ENCODE peak calls at places on chromosomes 11 and 22, in seven cellular contexts. I is A549, P is lower leg skin, R is prostate gland, L is body of pancreas, Q is K562, U is stomach. W is an unnamed sample.

GRCh38 chr11:73760066-73760679 is 701 bp downstream of the RAB6A start:
- DNase-seq in I (peak), P (peak), R (peak), L (peak), Q (peak), U (peak), W (peak)

GRCh38 chr11:3885855-3886254 is 30.4 kb downstream of the STIM1 start:
- DNase-seq in I (no peak), P (no peak), R (no peak), L (no peak), Q (no peak), U (no peak), W (no peak)

GRCh38 chr22:28116261-28116673 is 197.2 kb upstream of the PITPNB start:
- DNase-seq in I (peak), P (peak), R (peak), L (peak), Q (no peak), U (no peak), W (no peak)

GRCh38 chr11:35675901-35676610 is 13.5 kb downstream of the TRIM44 start:
- DNase-seq in I (no peak), P (no peak), R (no peak), L (no peak), Q (no peak), U (no peak), W (no peak)

GRCh38 chr11:12983331-12983730 is 25.8 kb upstream of the RASSF10 start:
- DNase-seq in I (no peak), P (no peak), R (no peak), L (no peak), Q (no peak), U (no peak), W (no peak)

GRCh38 chr11:19253149-19253540 is 12.4 kb upstream of the E2F8 start:
- DNase-seq in I (no peak), P (no peak), R (no peak), L (peak), Q (no peak), U (peak), W (no peak)

GRCh38 chr11:92838655-92839334 is 130.7 kb upstream of the MTNR1B start:
- DNase-seq in I (no peak), P (no peak), R (no peak), L (no peak), Q (no peak), U (no peak), W (no peak)

GRCh38 chr22:17281026-17281809 is 62.0 kb upstream of the ADA2 start:
- DNase-seq in I (no peak), P (no peak), R (no peak), L (no peak), Q (no peak), U (no peak), W (no peak)

GRCh38 chr11:131033151-131033651 is 116.9 kb upstream of the SNX19 start:
- DNase-seq in I (peak), P (peak), R (no peak), L (no peak), Q (no peak), U (no peak), W (no peak)

GRCh38 chr11:75185866-75186265 is 35.0 kb downstream of the SLCO2B1 start:
- DNase-seq in I (no peak), P (no peak), R (no peak), L (no peak), Q (no peak), U (no peak), W (no peak)

GRCh38 chr11:30585892-30586250 is 282 bp downstream of the MPPED2 start:
- DNase-seq in I (no peak), P (no peak), R (peak), L (peak), Q (no peak), U (no peak), W (peak)

GRCh38 chr11:4019891-4020290 is 74.7 kb upstream of the RRM1 start:
- DNase-seq in I (no peak), P (no peak), R (no peak), L (no peak), Q (no peak), U (no peak), W (no peak)

GRCh38 chr22:46769191-46769675 is 6.8 kb downstream of the TBC1D22A start:
- DNase-seq in I (no peak), P (no peak), R (no peak), L (peak), Q (no peak), U (peak), W (no peak)
- TF ChIP-seq POLR2A in I (no peak), P (no peak), R (no peak), L (no peak), Q (no peak), U (no peak), W (peak)

GRCh38 chr11:42234381-42235035 is 775.1 kb upstream of the LRRC4C start:
- DNase-seq in I (no peak), P (no peak), R (no peak), L (no peak), Q (no peak), U (no peak), W (no peak)
- TF ChIP-seq POLR2A in I (no peak), P (no peak), R (no peak), L (no peak), Q (no peak), U (no peak), W (no peak)

GRCh38 chr22:49826603-49827306 is 918 bp downstream of the BRD1 start:
- DNase-seq in I (no peak), P (no peak), R (peak), L (peak), Q (no peak), U (peak), W (no peak)
- TF ChIP-seq POLR2A in I (no peak), P (no peak), R (no peak), L (peak), Q (no peak), U (no peak), W (no peak)

GRCh38 chr11:76763573-76764348 is 19.4 kb upstream of the TSKU start:
- DNase-seq in I (peak), P (no peak), R (no peak), L (no peak), Q (no peak), U (no peak), W (no peak)
- TF ChIP-seq POLR2A in I (peak), P (no peak), R (no peak), L (no peak), Q (no peak), U (no peak), W (no peak)

DNA sequence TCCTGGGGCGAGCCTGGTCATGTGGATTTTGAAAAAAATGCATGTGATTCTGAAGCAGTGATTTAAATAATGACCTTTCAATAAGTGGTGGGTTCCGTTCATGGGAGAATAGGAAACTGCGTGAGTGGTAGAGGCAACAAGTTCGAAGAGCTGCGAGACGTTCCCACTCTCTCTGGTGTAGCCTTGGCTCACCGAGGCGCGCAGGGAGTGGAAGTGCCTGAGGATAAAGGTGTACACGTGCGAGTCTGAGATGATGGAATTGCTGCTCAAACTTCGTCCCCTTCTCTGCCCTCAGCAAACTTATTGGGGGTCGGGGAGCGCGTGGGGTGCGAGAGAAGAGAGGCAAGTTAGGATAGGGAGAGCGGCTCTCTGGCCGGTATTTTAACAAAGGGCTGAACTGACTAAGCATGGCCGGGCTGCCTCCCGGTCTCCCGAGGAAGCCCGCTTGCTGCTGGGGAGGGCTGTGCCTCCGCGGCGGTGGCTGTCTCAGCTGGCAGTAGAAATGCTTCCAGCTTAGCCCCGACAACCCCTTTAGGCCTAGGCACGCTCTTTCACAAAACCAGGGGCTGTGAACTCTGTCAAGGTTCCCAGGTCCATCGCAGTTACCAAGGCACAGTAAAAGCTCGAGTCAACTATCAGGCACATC is 870 bp upstream of the STT3A start:
- DNase-seq in I (no peak), P (peak), R (peak), L (peak), Q (peak), U (peak), W (no peak)
- TF ChIP-seq POLR2A in I (no peak), P (no peak), R (no peak), L (no peak), Q (no peak), U (no peak), W (peak)

GRCh38 chr11:45803981-45804805 is 756 bp upstream of the SLC35C1 start:
- DNase-seq in I (peak), P (peak), R (peak), L (peak), Q (peak), U (peak), W (peak)
- TF ChIP-seq POLR2A in I (peak), P (no peak), R (peak), L (peak), Q (no peak), U (no peak), W (no peak)

GRCh38 chr11:111838054-111838453 is 33.3 kb downstream of the ALG9 start:
- DNase-seq in I (no peak), P (no peak), R (no peak), L (no peak), Q (no peak), U (no peak), W (no peak)
- TF ChIP-seq POLR2A in I (no peak), P (no peak), R (no peak), L (no peak), Q (no peak), U (no peak), W (no peak)

GRCh38 chr22:38289583-38290082 is 16.8 kb upstream of the TMEM184B start:
- DNase-seq in I (no peak), P (no peak), R (no peak), L (no peak), Q (no peak), U (no peak), W (no peak)
- TF ChIP-seq POLR2A in I (no peak), P (no peak), R (no peak), L (no peak), Q (no peak), U (no peak), W (no peak)